ENCODE peak calls at places on chromosomes 6 and 20, in five cellular contexts. P is naive thymus-derived CD4-positive, alpha-beta T cell; Z is neuronal stem cell; L is fibroblast of lung; W is foreskin keratinocyte. Q is an unnamed sample.

GRCh38 chr6:159149641-159150040 is 19.6 kb upstream of the FNDC1 start:
- DNase-seq in P (no peak), Z (no peak), L (no peak), W (no peak), Q (no peak)

GRCh38 chr6:79810153-79810806 is 137.1 kb downstream of the ELOVL4 start:
- DNase-seq in P (no peak), Z (peak; percentile 92), L (no peak), W (no peak), Q (no peak)

GRCh38 chr6:41671376-41671775 is 33.1 kb downstream of the MDFI start:
- DNase-seq in P (no peak), Z (no peak), L (no peak), W (no peak), Q (no peak)

GRCh38 chr6:2190661-2191389 is 54.6 kb downstream of the GMDS start:
- DNase-seq in P (no peak), Z (no peak), L (no peak), W (no peak), Q (no peak)

GRCh38 chr6:162119349-162119748 is 608.2 kb downstream of the PRKN start:
- DNase-seq in P (no peak), Z (no peak), L (peak; percentile 51), W (peak; percentile 31), Q (no peak)

GRCh38 chr20:10625641-10626040 is 48.2 kb downstream of the JAG1 start:
- DNase-seq in P (no peak), Z (no peak), L (no peak), W (peak; percentile 61), Q (no peak)

GRCh38 chr20:52410182-52410647 is 218.6 kb upstream of the ZFP64 start:
- DNase-seq in P (peak; percentile 18), Z (no peak), L (peak; percentile 77), W (peak; percentile 28), Q (peak; percentile 50)

GRCh38 chr6:108002365-108003221 is 44.6 kb upstream of the SEC63 start:
- DNase-seq in P (no peak), Z (no peak), L (no peak), W (peak; percentile 85), Q (no peak)

GRCh38 chr6:25892877-25893276 is 18.8 kb upstream of the SLC17A3 start:
- DNase-seq in P (no peak), Z (no peak), L (no peak), W (no peak), Q (no peak)

GRCh38 chr20:58017237-58017969 is 211.1 kb downstream of the ANKRD60 start:
- DNase-seq in P (no peak), Z (no peak), L (peak; percentile 89), W (peak; percentile 82), Q (no peak)

GRCh38 chr6:15327271-15327670 is 81.4 kb downstream of the JARID2 start:
- DNase-seq in P (no peak), Z (no peak), L (peak; percentile 15), W (no peak), Q (no peak)

GRCh38 chr6:29723666-29724588 is 693 bp downstream of the HLA-F start:
- DNase-seq in P (peak; percentile 51), Z (no peak), L (no peak), W (no peak), Q (peak; percentile 74)

GRCh38 chr20:24673678-24674570 is 204.5 kb downstream of the SYNDIG1 start:
- DNase-seq in P (no peak), Z (no peak), L (peak; percentile 86), W (peak; percentile 48), Q (no peak)

GRCh38 chr20:43188234-43188653 is 1.5 kb downstream of the PTPRT start:
- DNase-seq in P (no peak), Z (no peak), L (no peak), W (no peak), Q (no peak)

GRCh38 chr20:62365814-62366369 is 1.2 kb downstream of the LAMA5 start:
- DNase-seq in P (no peak), Z (no peak), L (no peak), W (peak; percentile 86), Q (no peak)

GRCh38 chr6:11711644-11711993 is 67.0 kb downstream of the ADTRP start:
- DNase-seq in P (no peak), Z (no peak), L (peak; percentile 19), W (no peak), Q (no peak)

GRCh38 chr6:32972353-32973143 is 4.2 kb downstream of the BRD2 start:
- DNase-seq in P (peak; percentile 55), Z (no peak), L (no peak), W (no peak), Q (peak; percentile 46)

GRCh38 chr20:44154521-44155001 is 32.4 kb downstream of the JPH2 start:
- DNase-seq in P (no peak), Z (no peak), L (peak; percentile 69), W (peak; percentile 73), Q (no peak)

GRCh38 chr6:145752638-145753037 is 17.3 kb upstream of the EPM2A start:
- DNase-seq in P (no peak), Z (no peak), L (no peak), W (no peak), Q (no peak)

GRCh38 chr20:57866250-57867106 is 156.7 kb upstream of the PMEPA1 start:
- DNase-seq in P (no peak), Z (no peak), L (no peak), W (peak; percentile 17), Q (no peak)

GRCh38 chr20:53291548-53291947 is 302.1 kb downstream of the ZNF217 start:
- DNase-seq in P (no peak), Z (no peak), L (no peak), W (no peak), Q (no peak)

GRCh38 chr20:50567860-50568548 is 57.8 kb downstream of the PTPN1 start:
- DNase-seq in P (no peak), Z (no peak), L (no peak), W (no peak), Q (no peak)

GRCh38 chr20:10510216-10510615 is 75.1 kb downstream of the SLX4IP start:
- DNase-seq in P (no peak), Z (no peak), L (no peak), W (no peak), Q (no peak)

DNA sequence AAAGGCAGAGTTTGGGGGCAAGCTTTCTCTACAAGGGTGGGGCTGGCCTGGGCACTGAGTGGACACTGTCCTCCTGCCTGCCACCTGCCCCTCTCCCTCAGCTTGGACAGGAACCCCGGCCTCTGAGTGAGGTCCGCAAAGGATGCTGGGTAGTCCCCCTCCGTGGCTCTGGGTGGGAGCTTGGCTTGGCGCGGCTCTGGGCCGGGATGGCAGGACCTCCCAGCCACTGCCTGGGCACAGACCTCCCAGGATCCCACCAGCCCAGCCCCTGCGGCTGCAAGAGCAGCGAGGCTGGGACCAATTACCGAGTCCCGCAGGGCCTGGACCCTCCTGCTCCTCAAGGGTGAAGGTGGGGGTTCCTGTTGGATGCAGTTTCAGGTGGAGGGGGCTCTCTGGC is 2.9 kb upstream of the SOX18 start:
- DNase-seq in P (no peak), Z (no peak), L (no peak), W (no peak), Q (no peak)
- H3K27ac ChIP-seq in P (no peak overlapping the region), Z (no peak overlapping the region), L (no peak overlapping the region), W (no peak overlapping the region), Q (no peak overlapping the region)

DNA sequence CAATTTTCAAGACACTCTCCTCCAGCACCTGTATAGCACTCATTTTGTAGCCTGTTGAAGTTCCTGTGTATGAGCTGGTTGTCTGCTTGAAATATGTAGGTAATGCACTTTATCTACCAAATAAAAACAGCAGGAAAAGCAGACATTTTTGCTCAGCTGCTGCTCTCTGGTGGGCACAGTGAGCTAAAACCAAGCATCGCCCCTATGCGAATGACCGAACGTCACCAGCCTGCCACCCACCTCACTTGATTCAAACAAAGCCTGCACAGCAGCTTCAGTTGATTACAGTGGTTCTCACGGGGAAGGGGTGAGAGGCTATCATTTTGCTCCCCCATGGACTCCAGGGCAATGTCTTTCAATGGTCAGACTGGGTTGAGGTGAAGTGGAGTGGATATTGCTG is 185.7 kb downstream of the SASH1 start:
- DNase-seq in P (no peak), Z (no peak), L (peak; percentile 23), W (no peak), Q (no peak)
- H3K4me1 ChIP-seq in P (no peaks in the 10 kb centered on the region), Z (peaks cover 9% of the 10 kb centered on the region), L (peaks cover 41% of the 10 kb centered on the region), W (no peaks in the 10 kb centered on the region), Q (no peaks in the 10 kb centered on the region)

GRCh38 chr6:10613077-10613476 is 81.3 kb downstream of the C6orf52 start:
- DNase-seq in P (no peak), Z (no peak), L (peak; percentile 51), W (no peak), Q (no peak)

GRCh38 chr6:10612161-10612560 is 82.3 kb downstream of the C6orf52 start:
- DNase-seq in P (no peak), Z (no peak), L (no peak), W (no peak), Q (no peak)

GRCh38 chr6:10613693-10614092 is 80.7 kb downstream of the C6orf52 start:
- DNase-seq in P (no peak), Z (no peak), L (no peak), W (no peak), Q (no peak)

GRCh38 chr6:10610289-10610688 is 84.1 kb downstream of the C6orf52 start:
- DNase-seq in P (no peak), Z (no peak), L (peak; percentile 39), W (no peak), Q (no peak)

GRCh38 chr6:10609038-10609437 is 85.4 kb downstream of the C6orf52 start:
- DNase-seq in P (no peak), Z (no peak), L (no peak), W (no peak), Q (no peak)
- H3K27ac ChIP-seq in P (no peak overlapping the region), Z (no peak overlapping the region), L (no peak overlapping the region), W (no peak overlapping the region), Q (no peak overlapping the region)

DNA sequence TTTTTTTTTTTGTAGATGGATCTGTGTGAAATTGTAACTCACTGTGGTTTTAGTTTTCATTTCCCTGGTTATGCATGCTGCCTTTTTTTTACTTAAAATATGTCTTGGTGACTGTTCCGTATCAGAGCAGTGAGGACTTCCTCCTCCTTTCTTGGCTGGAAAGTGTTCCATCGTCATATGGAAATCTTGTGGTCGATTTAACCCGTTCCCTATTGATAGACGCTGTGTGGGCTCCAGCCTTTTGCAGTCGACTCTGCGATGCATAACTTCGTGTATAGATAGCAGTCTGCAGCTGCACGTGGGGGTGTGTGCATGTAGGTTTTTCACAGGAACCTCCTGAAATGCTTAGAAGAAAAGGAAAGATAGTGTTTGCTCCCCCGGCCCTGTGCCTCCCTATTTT is 28.1 kb upstream of the PNPLA1 start:
- DNase-seq in P (no peak), Z (no peak), L (peak; percentile 6), W (no peak), Q (no peak)
- H3K4me1 ChIP-seq in P (no peaks in the 10 kb centered on the region), Z (peaks cover 23% of the 10 kb centered on the region), L (no peaks in the 10 kb centered on the region), W (no peaks in the 10 kb centered on the region), Q (no peaks in the 10 kb centered on the region)

DNA sequence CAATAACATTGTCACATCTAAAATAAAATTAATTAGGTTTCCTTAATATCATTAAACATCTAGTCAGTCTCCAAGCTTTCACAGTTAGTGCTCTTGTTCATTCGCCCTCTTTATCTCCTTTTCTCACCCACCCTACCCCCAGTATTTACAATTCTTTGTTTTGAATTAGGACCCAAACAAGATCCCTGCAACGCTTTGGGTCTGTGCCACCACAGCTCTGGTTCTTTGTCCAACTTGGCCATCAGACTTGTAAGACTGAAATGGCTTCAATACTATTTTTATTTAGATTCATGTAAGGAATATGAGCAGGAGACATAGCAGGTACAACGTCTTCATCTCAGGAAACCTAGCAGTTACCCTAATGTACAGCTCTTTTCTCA is 276.5 kb downstream of the CDKAL1 start:
- DNase-seq in P (no peak), Z (no peak), L (no peak), W (no peak), Q (no peak)
- H3K27ac ChIP-seq in P (no peak overlapping the region), Z (no peak overlapping the region), L (peak overlapping the region; percentile 99), W (peak overlapping the region; percentile 71), Q (no peak overlapping the region)